ENCODE peak calls at places on chromosomes 3 and 15, in four cellular contexts. G, Q, B and J are unnamed samples.

GRCh38 chr15:25860885-25861866 is 2.0 kb downstream of the ATP10A start:
- DNase-seq in Q (no peak), G (no peak), B (no peak), J (no peak)

GRCh38 chr15:61983087-61983486 is 77.2 kb downstream of the VPS13C start:
- DNase-seq in B (no peak), G (no peak), Q (no peak), J (no peak)

GRCh38 chr3:61158676-61159075 is 92.6 kb downstream of the FHIT start:
- DNase-seq in Q (no peak), G (no peak), B (no peak), J (no peak)

GRCh38 chr3:13951184-13951583 is 71.3 kb upstream of the WNT7A start:
- DNase-seq in B (no peak), G (no peak), Q (no peak), J (no peak)

GRCh38 chr3:115819785-115820384 is 196.6 kb downstream of the GAP43 start:
- DNase-seq in B (peak; percentile 10), Q (peak; percentile 48), G (peak; percentile 81), J (peak; percentile 68)

GRCh38 chr3:138943724-138944131 is 3.2 kb downstream of the FOXL2 start:
- DNase-seq in Q (no peak), G (no peak), B (no peak), J (no peak)

GRCh38 chr15:95664435-95664834 is 666.1 kb upstream of the NR2F2 start:
- DNase-seq in B (no peak), Q (no peak), G (no peak), J (no peak)

GRCh38 chr3:126969586-126969985 is 13.3 kb upstream of the PLXNA1 start:
- DNase-seq in Q (no peak), B (no peak), G (no peak), J (no peak)

GRCh38 chr15:79310612-79310984 is 314 bp upstream of the TMED3 start:
- DNase-seq in G (peak; percentile 9), B (no peak), Q (no peak), J (no peak)

GRCh38 chr3:44862221-44862637 is 517 bp downstream of the TMEM42 start:
- DNase-seq in B (no peak), Q (no peak), G (peak; percentile 9), J (no peak)

GRCh38 chr3:58250093-58250707 is 12.6 kb downstream of the ABHD6 start:
- DNase-seq in B (no peak), Q (no peak), G (no peak), J (no peak)

GRCh38 chr15:65421360-65422215 is 1.2 kb downstream of the IGDCC4 start:
- DNase-seq in G (no peak), Q (peak; percentile 69), B (no peak), J (no peak)

GRCh38 chr3:43995929-43996378 is 245.7 kb upstream of the TOPAZ1 start:
- DNase-seq in B (no peak), Q (no peak), G (no peak), J (no peak)

GRCh38 chr3:195075941-195076875 is 194.8 kb downstream of the XXYLT1 start:
- DNase-seq in B (no peak), G (no peak), Q (no peak), J (no peak)

GRCh38 chr15:47674576-47675232 is 42.6 kb upstream of the SEMA6D start:
- DNase-seq in B (no peak), G (no peak), Q (no peak), J (no peak)

GRCh38 chr15:91522609-91523332 is 330.7 kb upstream of the SLCO3A1 start:
- DNase-seq in B (no peak), G (no peak), Q (no peak), J (no peak)

GRCh38 chr3:76789262-76789661 is 250.6 kb upstream of the ROBO2 start:
- DNase-seq in Q (no peak), B (no peak), G (no peak), J (no peak)

DNA sequence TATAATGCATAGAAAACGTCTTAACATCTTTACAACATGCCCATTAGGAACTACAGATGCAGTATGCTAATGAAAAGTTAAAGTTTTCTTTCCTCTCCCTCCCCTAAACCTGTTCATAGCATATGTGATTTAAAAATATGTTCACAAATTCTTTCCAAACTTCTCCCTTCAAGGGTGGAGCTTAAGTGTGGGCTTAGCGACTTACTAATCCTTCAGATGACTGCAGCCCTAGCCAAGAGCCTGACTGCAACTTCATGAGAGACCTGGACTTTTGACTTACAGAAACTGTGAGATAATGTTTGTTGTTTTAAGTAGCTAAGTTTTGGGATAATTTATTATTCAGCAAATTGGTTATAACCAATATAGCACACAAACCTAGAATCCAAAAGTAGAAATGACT is 22.0 kb upstream of the ANXA2 start:
- DNase-seq in B (no peak), Q (no peak), G (no peak), J (no peak)
- TF ChIP-seq FOSL1 in B (no peak), Q (no peak), G (no peak), J (no peak)

GRCh38 chr15:38367476-38367875 is 86.5 kb upstream of the FAM98B start:
- DNase-seq in Q (no peak), B (no peak), G (no peak), J (no peak)
- TF ChIP-seq FOSL1 in Q (no peak), B (no peak), G (no peak), J (no peak)

GRCh38 chr3:72155391-72156064 is 370.6 kb upstream of the PROK2 start:
- DNase-seq in G (peak; percentile 81), Q (peak; percentile 53), B (no peak), J (no peak)
- TF ChIP-seq FOSL1 in G (peak; percentile 74), Q (peak; percentile 85), B (no peak), J (no peak)

GRCh38 chr15:29820802-29821160 is 1.5 kb downstream of the TJP1 start:
- DNase-seq in G (no peak), Q (no peak), B (no peak), J (no peak)

GRCh38 chr15:29821416-29822099 is 710 bp downstream of the TJP1 start:
- DNase-seq in Q (peak; percentile 67), G (peak; percentile 74), B (no peak), J (peak; percentile 70)

GRCh38 chr15:29822100-29822684 is at the start of gene TJP1:
- DNase-seq in B (no peak), Q (peak; percentile 87), G (peak; percentile 39), J (no peak)

GRCh38 chr15:29825205-29825604 is 2.9 kb upstream of the TJP1 start:
- DNase-seq in Q (no peak), G (no peak), B (no peak), J (no peak)

DNA sequence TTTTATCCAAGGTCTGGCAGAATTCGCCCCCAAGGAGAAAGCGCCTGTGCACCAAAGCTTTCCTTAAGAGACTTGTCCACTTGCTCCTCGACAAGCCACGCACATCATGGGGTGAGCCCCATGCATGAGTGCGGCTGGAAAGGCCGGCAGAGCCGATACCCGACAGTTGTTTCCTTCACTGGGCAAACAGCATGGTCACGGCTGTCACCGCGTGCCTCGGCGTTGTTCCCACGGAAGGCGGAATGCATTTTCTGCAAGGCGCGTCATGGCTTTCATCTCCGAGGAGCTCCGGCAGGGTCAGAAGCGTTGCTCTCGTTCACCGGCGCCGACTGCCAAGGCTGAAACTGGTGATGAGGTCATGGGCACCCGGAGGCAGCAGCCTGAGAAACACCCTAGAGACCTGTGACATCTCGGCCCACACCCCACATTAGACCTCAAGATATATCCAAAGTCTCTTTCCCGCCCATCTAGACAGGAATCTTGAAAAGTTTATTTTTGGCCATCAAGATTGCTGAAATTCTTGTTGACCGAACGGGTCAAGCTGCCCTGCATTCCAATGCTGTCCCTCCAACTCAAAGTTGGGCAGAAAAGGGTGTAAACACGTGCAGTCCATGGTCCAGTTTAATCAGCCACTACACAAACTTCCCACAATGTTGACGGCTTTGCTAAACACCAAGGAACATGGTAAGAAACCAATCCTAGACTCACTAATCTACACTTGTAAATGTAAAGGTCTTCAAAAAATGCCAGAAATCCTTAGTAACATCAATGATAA is 604 bp upstream of the TJP1 start:
- DNase-seq in B (no peak), Q (no peak), G (peak; percentile 66), J (peak; percentile 52)
- TF ChIP-seq FOSL1 in B (no peak), Q (no peak), G (no peak), J (no peak)

GRCh38 chr15:71782447-71783165 is 27.7 kb upstream of the NR2E3 start:
- DNase-seq in G (no peak), B (no peak), Q (no peak), J (no peak)

GRCh38 chr15:71781965-71782265 is 28.4 kb upstream of the NR2E3 start:
- DNase-seq in Q (no peak), B (no peak), G (no peak), J (no peak)

GRCh38 chr15:71779073-71779797 is 31.1 kb upstream of the NR2E3 start:
- DNase-seq in B (no peak), G (no peak), Q (no peak), J (no peak)

GRCh38 chr15:71780349-71780976 is 29.9 kb upstream of the NR2E3 start:
- DNase-seq in B (peak; percentile 31), G (peak; percentile 45), Q (peak; percentile 54), J (no peak)

DNA sequence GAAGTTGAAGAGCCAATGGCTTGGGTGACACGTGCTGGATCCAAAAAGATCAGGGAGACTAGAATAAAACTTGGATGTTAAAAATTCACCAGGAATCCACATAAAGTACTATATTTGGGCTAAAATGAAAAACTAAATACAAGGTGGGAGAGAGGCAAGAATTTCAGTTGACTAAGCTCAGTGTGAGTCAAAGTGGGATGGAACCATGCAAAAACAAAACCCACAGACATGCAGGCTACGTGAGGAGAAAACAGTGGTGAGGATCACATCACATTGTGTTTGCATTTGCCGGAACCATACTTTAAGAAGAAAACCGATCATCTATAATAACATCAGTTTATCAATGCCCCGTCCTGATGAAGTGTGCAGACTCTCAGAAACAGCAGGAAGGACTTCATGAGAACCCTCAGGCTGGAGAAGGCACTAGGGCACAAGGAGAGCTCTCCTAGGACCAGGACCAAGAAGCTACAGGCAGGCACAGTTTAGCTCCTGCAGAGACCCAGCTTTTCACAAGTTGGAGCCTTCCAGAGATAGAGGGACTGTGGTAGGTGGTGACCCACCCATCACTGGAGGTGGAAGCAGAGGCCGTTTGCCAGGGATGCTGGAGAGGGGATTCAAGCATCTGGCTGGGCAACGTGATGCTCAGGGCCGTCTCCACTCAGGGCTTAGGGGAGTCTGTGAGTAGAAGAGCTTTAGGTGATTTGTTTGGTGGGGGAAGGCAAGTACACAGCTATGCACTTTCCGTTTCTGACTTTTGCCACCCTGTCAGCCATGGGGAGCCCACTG is 29.0 kb upstream of the NR2E3 start:
- DNase-seq in G (no peak), Q (no peak), B (no peak), J (no peak)
- TF ChIP-seq FOSL1 in G (no peak), Q (no peak), B (no peak), J (no peak)